ENCODE peak calls at places on chromosomes 5 and 9, in six cellular contexts. R is fibroblast of the aortic adventitia, S is epithelial cell of esophagus, U is AG09309, Q is fibroblast of mammary gland, F is dorsolateral prefrontal cortex. P is an unnamed sample.

GRCh38 chr5:130541617-130542221 is 623.3 kb downstream of the HINT1 start:
- DNase-seq in R (peak; percentile 72), S (peak; percentile 75), U (no peak), Q (peak; percentile 88), F (no peak), P (no peak)

GRCh38 chr5:2017540-2018389 is 135.0 kb upstream of the IRX4 start:
- DNase-seq in R (peak; percentile 23), S (peak; percentile 31), U (no peak), Q (peak; percentile 30), F (no peak), P (peak; percentile 49)

GRCh38 chr9:122835313-122835731 is 6.9 kb upstream of the PDCL start:
- DNase-seq in R (no peak), S (no peak), U (no peak), Q (no peak), F (peak; percentile 80), P (peak; percentile 33)

GRCh38 chr5:40776658-40776977 is 20.9 kb upstream of the TTC33 start:
- DNase-seq in R (no peak), S (no peak), U (no peak), Q (no peak), F (no peak), P (no peak)

GRCh38 chr5:122101636-122102285 is 23.7 kb upstream of the LOX start:
- DNase-seq in R (peak; percentile 86), S (peak; percentile 63), U (no peak), Q (peak; percentile 78), F (no peak), P (peak; percentile 42)

GRCh38 chr5:113212244-113212920 is 222.4 kb downstream of the TSSK1B start:
- DNase-seq in R (peak; percentile 51), S (no peak), U (no peak), Q (peak; percentile 8), F (no peak), P (no peak)

GRCh38 chr5:77167695-77168111 is 42.8 kb upstream of the PDE8B start:
- DNase-seq in R (peak; percentile 58), S (peak; percentile 29), U (peak; percentile 55), Q (peak; percentile 93), F (no peak), P (no peak)

GRCh38 chr5:54884195-54884536 is 101.2 kb downstream of the ESM1 start:
- DNase-seq in R (no peak), S (peak; percentile 37), U (no peak), Q (no peak), F (no peak), P (no peak)

GRCh38 chr5:133006653-133007052 is 19.7 kb downstream of the ZCCHC10 start:
- DNase-seq in R (peak; percentile 7), S (no peak), U (no peak), Q (no peak), F (no peak), P (no peak)

GRCh38 chr5:31362931-31363568 is 168.8 kb downstream of the DROSHA start:
- DNase-seq in R (peak; percentile 71), S (no peak), U (no peak), Q (peak; percentile 72), F (no peak), P (no peak)

GRCh38 chr9:107707915-107708441 is 218.4 kb upstream of the KLF4 start:
- DNase-seq in R (peak; percentile 52), S (peak; percentile 28), U (no peak), Q (peak; percentile 90), F (no peak), P (no peak)

GRCh38 chr5:79794347-79794746 is 104.7 kb downstream of the CMYA5 start:
- DNase-seq in R (no peak), S (no peak), U (no peak), Q (no peak), F (no peak), P (no peak)

GRCh38 chr9:80698725-80699124 is 990.6 kb downstream of the TLE1 start:
- DNase-seq in R (peak; percentile 2), S (no peak), U (no peak), Q (peak; percentile 2), F (no peak), P (no peak)

GRCh38 chr5:113232667-113233066 is 202.1 kb downstream of the TSSK1B start:
- DNase-seq in R (peak; percentile 56), S (no peak), U (no peak), Q (peak; percentile 29), F (no peak), P (no peak)

GRCh38 chr5:115514220-115514619 is 30.4 kb downstream of the FEM1C start:
- DNase-seq in R (no peak), S (no peak), U (no peak), Q (no peak), F (no peak), P (no peak)

GRCh38 chr5:115509547-115509946 is 35.0 kb downstream of the FEM1C start:
- DNase-seq in R (no peak), S (no peak), U (no peak), Q (no peak), F (no peak), P (no peak)

GRCh38 chr5:115510145-115510640 is 34.4 kb downstream of the FEM1C start:
- DNase-seq in R (no peak), S (no peak), U (no peak), Q (no peak), F (no peak), P (no peak)

GRCh38 chr5:115507682-115508081 is 36.9 kb downstream of the FEM1C start:
- DNase-seq in R (peak; percentile 46), S (no peak), U (peak; percentile 57), Q (peak; percentile 57), F (no peak), P (no peak)

DNA sequence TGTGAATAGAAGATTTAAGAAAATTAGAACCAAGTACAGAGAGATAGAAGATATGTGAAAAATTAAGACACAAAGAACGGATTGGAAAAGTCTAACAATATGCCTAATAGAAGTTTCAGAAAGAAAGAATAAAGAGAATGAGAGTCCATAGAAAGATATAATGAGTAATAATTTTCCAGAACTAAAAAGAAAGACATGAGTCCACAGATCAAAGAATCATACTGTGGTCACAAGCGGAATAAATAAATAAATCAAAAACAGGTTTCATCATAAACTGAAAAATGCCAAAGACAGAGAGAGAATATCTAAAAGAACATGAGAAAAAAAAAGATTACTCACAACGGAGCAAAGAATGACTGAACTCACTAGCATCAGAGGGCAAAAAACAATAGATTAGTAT is 32.9 kb downstream of the FEM1C start:
- DNase-seq in R (no peak), S (no peak), U (no peak), Q (no peak), F (no peak), P (no peak)
- H3K4me3 ChIP-seq in R (no peak overlapping the region), S (no peak overlapping the region), U (no peak overlapping the region), Q (no peak overlapping the region), F (no peak overlapping the region), P (no peak overlapping the region)

GRCh38 chr9:115877852-115878450 is 275.6 kb upstream of the PAPPA start:
- DNase-seq in R (no peak), S (no peak), U (no peak), Q (no peak), F (no peak), P (no peak)
- TF ChIP-seq CTCF in R (no peak), S (no peak), U (no peak), Q (no peak), F (no peak), P (no peak)

DNA sequence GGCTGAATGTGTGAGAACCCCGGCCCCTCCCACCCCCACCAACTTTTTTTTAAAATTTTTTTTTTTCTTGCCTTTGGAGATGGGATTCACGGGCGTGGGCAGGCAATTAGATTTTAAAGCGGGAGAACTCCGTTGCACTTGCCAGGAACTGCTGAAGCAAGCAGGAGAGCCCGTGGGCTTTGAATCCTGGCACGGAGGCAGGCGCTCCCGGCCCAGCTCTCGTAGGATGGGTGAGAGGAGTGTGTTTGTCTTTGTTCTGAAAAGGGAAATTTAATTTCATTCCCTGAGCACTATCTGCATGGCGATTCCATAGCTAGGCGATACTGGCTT is 54.3 kb upstream of the BOD1 start:
- DNase-seq in R (peak; percentile 27), S (no peak), U (no peak), Q (no peak), F (peak; percentile 54), P (no peak)
- H3K4me3 ChIP-seq in R (peak overlapping the region; percentile 9), S (no peak overlapping the region), U (no peak overlapping the region), Q (no peak overlapping the region), F (peak overlapping the region; percentile 53), P (no peak overlapping the region)

DNA sequence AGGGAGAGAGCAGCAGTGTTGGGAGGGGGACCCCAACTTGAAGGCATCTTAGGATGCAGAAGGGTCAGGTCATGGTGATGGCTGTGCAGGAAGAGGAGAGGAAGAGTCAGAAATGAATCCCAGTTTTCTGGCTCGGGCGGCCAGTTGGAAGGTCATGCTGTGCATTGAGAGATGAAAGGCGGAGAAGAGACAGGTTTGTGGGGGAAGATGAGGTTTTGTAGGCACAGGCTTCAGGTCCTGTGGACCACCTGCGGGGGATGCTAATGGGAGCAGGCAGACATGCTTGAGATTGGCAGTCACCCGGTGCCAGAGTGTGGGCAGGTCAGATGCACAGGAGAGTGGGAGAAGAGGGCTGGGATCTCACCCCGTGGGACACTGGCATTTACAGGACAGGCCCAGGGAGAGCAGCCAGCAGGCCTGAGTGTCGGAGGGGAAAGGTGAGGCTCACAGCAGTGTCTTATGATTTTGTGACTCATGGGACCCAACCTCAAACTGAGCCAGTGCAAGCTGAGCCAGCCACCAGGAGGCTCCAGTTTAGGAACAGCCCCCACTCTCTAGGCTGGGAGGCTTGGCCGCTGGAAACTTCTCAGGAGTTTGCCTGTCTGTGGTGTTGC is 17.5 kb downstream of the STXBP1 start:
- DNase-seq in R (no peak), S (peak; percentile 43), U (no peak), Q (peak; percentile 62), F (no peak), P (no peak)
- TF ChIP-seq CTCF in R (peak; percentile 11), S (peak; percentile 28), U (peak; percentile 28), Q (peak; percentile 32), F (no peak), P (no peak)

DNA sequence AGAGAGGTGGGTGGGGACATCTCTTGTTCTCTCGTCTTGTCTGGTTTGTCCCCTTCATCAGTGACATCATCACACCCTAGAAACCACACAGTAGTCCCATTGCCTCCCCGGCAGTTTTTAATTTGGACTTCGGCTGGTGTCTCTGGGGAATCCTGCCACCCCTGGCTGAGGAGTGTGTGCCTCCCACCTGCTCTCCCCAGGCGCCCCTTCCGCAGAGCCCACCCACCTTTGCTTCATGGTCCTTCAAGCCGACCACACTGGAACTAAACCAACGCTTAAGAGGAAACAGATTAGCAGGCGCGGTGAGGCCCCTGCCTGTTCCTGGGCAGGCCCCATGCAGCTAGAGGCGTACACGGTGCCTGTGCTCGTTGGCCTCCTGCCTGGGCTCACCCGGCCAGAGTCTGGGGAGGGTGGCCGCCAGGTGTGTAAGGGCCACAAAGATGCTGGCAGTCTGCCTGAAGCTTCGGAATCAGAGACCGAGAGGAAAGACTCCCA is 107.6 kb upstream of the SPRY4 start:
- DNase-seq in R (no peak), S (no peak), U (no peak), Q (no peak), F (peak; percentile 10), P (no peak)
- H3K4me3 ChIP-seq in R (no peak overlapping the region), S (no peak overlapping the region), U (no peak overlapping the region), Q (no peak overlapping the region), F (no peak overlapping the region), P (no peak overlapping the region)

DNA sequence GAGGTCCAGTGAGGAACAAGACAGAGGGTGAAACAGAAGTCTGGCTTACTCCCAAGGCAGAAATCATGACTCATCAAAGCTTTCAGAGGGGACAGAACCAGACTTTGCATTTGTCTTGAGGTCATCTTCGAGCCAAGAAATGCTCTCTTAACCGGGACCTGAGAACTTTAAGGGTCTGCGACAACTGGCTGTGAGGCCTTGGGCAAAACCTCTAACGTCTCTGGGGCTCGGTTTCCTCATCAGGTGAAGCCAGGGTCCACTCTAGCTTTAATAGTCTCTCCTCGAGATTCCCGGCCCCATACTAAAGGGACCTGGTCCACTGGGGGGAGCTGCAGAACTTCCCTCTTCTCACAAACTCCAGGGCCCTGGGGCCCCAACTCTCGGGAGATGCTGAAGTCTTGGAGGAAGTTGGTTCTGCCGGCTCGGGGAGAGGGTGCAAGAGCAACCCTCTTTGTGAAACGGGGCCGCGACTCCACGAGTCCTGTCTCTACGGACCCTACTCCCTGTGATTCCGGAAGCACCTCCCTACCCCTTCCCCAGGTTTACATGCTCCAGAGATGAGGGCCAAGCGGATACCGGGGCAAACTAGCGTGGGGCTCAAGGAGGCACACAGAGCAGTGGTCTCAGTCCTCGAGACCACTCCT is 2.6 kb downstream of the GLIS3 start:
- DNase-seq in R (peak; percentile 90), S (peak; percentile 73), U (no peak), Q (peak; percentile 95), F (no peak), P (peak; percentile 72)
- TF ChIP-seq CTCF in R (peak; percentile 62), S (peak; percentile 38), U (peak; percentile 68), Q (peak; percentile 51), F (peak; percentile 18), P (peak; percentile 34)